ENCODE peak calls at places on chromosomes 11 and 22, in nine cellular contexts. O is esophagus squamous epithelium, R is AG09319, D is astrocyte, Q is fibroblast of mammary gland, K is glutamatergic neuron, F is upper lobe of right lung, X is progenitor cell of endocrine pancreas, G is GM10248. L is an unnamed sample.

GRCh38 chr11:2787816-2788750 is 88.3 kb upstream of the KCNQ1OT1 start:
- DNase-seq in O (no peak), R (no peak), D (no peak), Q (no peak), K (peak), F (peak), X (peak), G (no peak), L (peak)

GRCh38 chr11:85821636-85822035 is 10.7 kb upstream of the SYTL2 start:
- DNase-seq in O (no peak), R (no peak), D (peak), Q (peak), K (no peak), F (no peak), X (no peak), G (no peak), L (no peak)

GRCh38 chr11:103499710-103500340 is 390.6 kb downstream of the DYNC2H1 start:
- DNase-seq in O (no peak), R (no peak), D (no peak), Q (peak), K (no peak), F (no peak), X (no peak), G (no peak), L (no peak)

GRCh38 chr11:73225851-73226250 is 7.8 kb downstream of the P2RY2 start:
- DNase-seq in O (no peak), R (no peak), D (no peak), Q (no peak), K (peak), F (peak), X (no peak), G (no peak), L (no peak)

GRCh38 chr22:48561676-48562075 is 1266.0 kb downstream of the BRD1 start:
- DNase-seq in O (no peak), R (no peak), D (no peak), Q (no peak), K (peak), F (no peak), X (no peak), G (no peak), L (no peak)

GRCh38 chr22:44622147-44622427 is 79.9 kb upstream of the PRR5 start:
- DNase-seq in O (no peak), R (no peak), D (no peak), Q (no peak), K (peak), F (no peak), X (no peak), G (no peak), L (no peak)

GRCh38 chr11:77093056-77093891 is 9.4 kb upstream of the OMP start:
- DNase-seq in O (no peak), R (no peak), D (no peak), Q (no peak), K (peak), F (peak), X (no peak), G (no peak), L (no peak)

GRCh38 chr22:37484115-37485005 is 1.8 kb downstream of the MFNG start:
- DNase-seq in O (peak), R (no peak), D (no peak), Q (no peak), K (peak), F (peak), X (no peak), G (peak), L (peak)

GRCh38 chr11:12100886-12101285 is 9.5 kb upstream of the MICAL2 start:
- DNase-seq in O (no peak), R (no peak), D (no peak), Q (no peak), K (no peak), F (peak), X (no peak), G (no peak), L (no peak)

GRCh38 chr11:79195209-79195608 is 245.6 kb downstream of the TENM4 start:
- DNase-seq in O (no peak), R (no peak), D (no peak), Q (no peak), K (no peak), F (no peak), X (no peak), G (no peak), L (no peak)

GRCh38 chr22:30017375-30017774 is 62.9 kb upstream of the HORMAD2 start:
- DNase-seq in O (no peak), R (no peak), D (peak), Q (peak), K (no peak), F (no peak), X (no peak), G (no peak), L (no peak)

GRCh38 chr11:488579-488978 is 18.5 kb downstream of the RNH1 start:
- DNase-seq in O (no peak), R (no peak), D (no peak), Q (no peak), K (no peak), F (no peak), X (no peak), G (no peak), L (no peak)

GRCh38 chr11:116189378-116190170 is 583.2 kb downstream of the BUD13 start:
- DNase-seq in O (no peak), R (no peak), D (peak), Q (no peak), K (no peak), F (no peak), X (no peak), G (no peak), L (no peak)

GRCh38 chr22:30733081-30733680 is 38.5 kb downstream of the OSBP2 start:
- DNase-seq in O (no peak), R (no peak), D (peak), Q (peak), K (no peak), F (no peak), X (no peak), G (no peak), L (no peak)

GRCh38 chr11:102476812-102477211 is 24.2 kb upstream of the TMEM123 start:
- DNase-seq in O (no peak), R (no peak), D (no peak), Q (no peak), K (no peak), F (no peak), X (no peak), G (no peak), L (no peak)

GRCh38 chr11:45021001-45021400 is 70.3 kb upstream of the TP53I11 start:
- DNase-seq in O (no peak), R (no peak), D (no peak), Q (no peak), K (no peak), F (no peak), X (no peak), G (no peak), L (no peak)

GRCh38 chr11:133656100-133656635 is 123.9 kb upstream of the OPCML start:
- DNase-seq in O (no peak), R (no peak), D (no peak), Q (no peak), K (peak), F (no peak), X (no peak), G (no peak), L (no peak)

GRCh38 chr22:23889620-23890019 is 4.6 kb upstream of the MIF start:
- DNase-seq in O (no peak), R (no peak), D (no peak), Q (no peak), K (no peak), F (no peak), X (no peak), G (no peak), L (no peak)

GRCh38 chr22:45154383-45154782 is 9.3 kb upstream of the NUP50 start:
- DNase-seq in O (no peak), R (no peak), D (peak), Q (peak), K (no peak), F (no peak), X (no peak), G (no peak), L (no peak)

GRCh38 chr22:36486619-36487384 is 5.4 kb upstream of the TXN2 start:
- DNase-seq in O (no peak), R (no peak), D (no peak), Q (peak), K (no peak), F (no peak), X (peak), G (no peak), L (peak)

GRCh38 chr11:45336136-45336535 is 50.0 kb upstream of the SYT13 start:
- DNase-seq in O (no peak), R (no peak), D (no peak), Q (no peak), K (no peak), F (no peak), X (no peak), G (no peak), L (no peak)

GRCh38 chr11:105636496-105636895 is 26.6 kb downstream of the GRIA4 start:
- DNase-seq in O (no peak), R (no peak), D (no peak), Q (no peak), K (no peak), F (no peak), X (no peak), G (no peak), L (no peak)

GRCh38 chr11:46675288-46675851 is 25.0 kb downstream of the ARHGAP1 start:
- DNase-seq in O (no peak), R (peak), D (peak), Q (peak), K (no peak), F (peak), X (no peak), G (no peak), L (no peak)

GRCh38 chr11:47408598-47409439 is 429 bp downstream of the SLC39A13 start:
- DNase-seq in O (no peak), R (peak), D (peak), Q (peak), K (no peak), F (peak), X (no peak), G (no peak), L (no peak)

GRCh38 chr11:70282012-70282411 is 11.5 kb downstream of the PPFIA1 start:
- DNase-seq in O (no peak), R (no peak), D (no peak), Q (no peak), K (no peak), F (no peak), X (no peak), G (no peak), L (no peak)

GRCh38 chr11:73257342-73258103 is 14.6 kb upstream of the P2RY6 start:
- DNase-seq in O (no peak), R (peak), D (peak), Q (peak), K (no peak), F (peak), X (no peak), G (no peak), L (peak)

GRCh38 chr11:125569913-125570621 is 790 bp downstream of the EI24 start:
- DNase-seq in O (no peak), R (no peak), D (peak), Q (peak), K (no peak), F (no peak), X (no peak), G (peak), L (no peak)

GRCh38 chr22:17570851-17571631 is 7.7 kb downstream of the SLC25A18 start:
- DNase-seq in O (no peak), R (no peak), D (peak), Q (peak), K (no peak), F (peak), X (no peak), G (no peak), L (no peak)

GRCh38 chr11:65118097-65118837 is 766 bp upstream of the ZNHIT2 start:
- DNase-seq in O (no peak), R (no peak), D (no peak), Q (no peak), K (no peak), F (no peak), X (no peak), G (no peak), L (no peak)
- TF ChIP-seq CTCF in O (no peak), R (no peak), D (no peak), Q (no peak), K (peak), F (peak), X (peak), G (no peak), L (peak)

GRCh38 chr11:75014129-75014528 is 25.4 kb downstream of the NEU3 start:
- DNase-seq in O (no peak), R (peak), D (peak), Q (peak), K (no peak), F (no peak), X (no peak), G (no peak), L (no peak)
- TF ChIP-seq CTCF in O (no peak), R (peak), D (no peak), Q (peak), K (no peak), F (no peak), X (no peak), G (no peak), L (no peak)

GRCh38 chr11:66868082-66868725 is 11.3 kb downstream of the LRFN4 start:
- DNase-seq in O (no peak), R (no peak), D (no peak), Q (no peak), K (no peak), F (no peak), X (no peak), G (no peak), L (no peak)

GRCh38 chr11:66868726-66869291 is 11.9 kb downstream of the LRFN4 start:
- DNase-seq in O (peak), R (no peak), D (no peak), Q (no peak), K (peak), F (peak), X (peak), G (peak), L (peak)

GRCh38 chr11:66866007-66866406 is 9.1 kb downstream of the LRFN4 start:
- DNase-seq in O (no peak), R (no peak), D (no peak), Q (no peak), K (peak), F (no peak), X (no peak), G (no peak), L (no peak)

GRCh38 chr11:66866420-66867010 is 9.7 kb downstream of the LRFN4 start:
- DNase-seq in O (no peak), R (no peak), D (no peak), Q (no peak), K (peak), F (no peak), X (no peak), G (no peak), L (no peak)

GRCh38 chr11:66867425-66868040 is 10.7 kb downstream of the LRFN4 start:
- DNase-seq in O (no peak), R (no peak), D (no peak), Q (no peak), K (peak), F (no peak), X (no peak), G (no peak), L (no peak)
- TF ChIP-seq CTCF in O (no peak), R (no peak), D (no peak), Q (no peak), K (no peak), F (no peak), X (no peak), G (no peak), L (no peak)

GRCh38 chr22:40764743-40765441 is 54.3 kb downstream of the SLC25A17 start:
- DNase-seq in O (no peak), R (no peak), D (no peak), Q (peak), K (no peak), F (no peak), X (no peak), G (peak), L (no peak)

GRCh38 chr22:40758390-40758789 is 60.8 kb downstream of the SLC25A17 start:
- DNase-seq in O (no peak), R (no peak), D (no peak), Q (no peak), K (no peak), F (no peak), X (no peak), G (no peak), L (no peak)

GRCh38 chr22:40757071-40757470 is 62.1 kb downstream of the SLC25A17 start:
- DNase-seq in O (no peak), R (no peak), D (peak), Q (peak), K (no peak), F (no peak), X (no peak), G (no peak), L (no peak)

DNA sequence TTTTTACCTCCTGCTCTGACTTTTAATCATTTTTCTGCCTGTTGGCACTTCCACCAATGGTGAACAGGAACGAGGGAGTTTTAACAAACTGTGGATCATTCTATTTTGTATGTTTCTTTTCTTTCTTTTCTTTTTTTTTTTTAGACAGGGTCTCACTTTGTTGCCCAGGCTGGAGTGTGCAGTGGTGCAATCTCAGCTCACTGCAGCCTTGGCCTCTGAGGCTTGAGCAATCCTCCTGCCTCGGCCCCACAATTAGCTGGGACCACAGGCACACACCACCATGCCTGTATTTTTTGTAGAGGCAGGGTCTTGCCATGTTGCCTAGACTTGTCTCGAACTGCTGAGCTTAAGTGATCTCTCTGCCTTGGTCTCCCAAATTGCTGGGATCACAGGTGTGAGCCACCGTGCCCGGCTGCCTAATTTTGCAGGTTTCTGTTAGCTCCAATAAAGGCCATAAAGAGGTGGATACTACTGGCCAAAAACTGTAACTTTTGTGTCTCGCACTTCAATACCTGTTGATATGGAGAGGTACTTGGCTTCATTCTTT is 59.8 kb downstream of the SLC25A17 start:
- DNase-seq in O (no peak), R (no peak), D (no peak), Q (no peak), K (no peak), F (no peak), X (no peak), G (no peak), L (no peak)
- TF ChIP-seq CTCF in O (no peak), R (no peak), D (no peak), Q (no peak), K (no peak), F (no peak), X (no peak), G (no peak), L (no peak)

GRCh38 chr22:27144345-27144744 is 487.0 kb downstream of the MIAT start:
- DNase-seq in O (no peak), R (no peak), D (no peak), Q (no peak), K (no peak), F (no peak), X (no peak), G (no peak), L (no peak)
- TF ChIP-seq CTCF in O (no peak), R (no peak), D (peak), Q (no peak), K (no peak), F (no peak), X (peak), G (no peak), L (no peak)

L was measured in natural killer cell.